ENCODE peak calls at places on chromosomes 13 and 19, in four cellular contexts. O is activated T-cell treated with anti-CD3 and anti-CD28 coated beads for 48 hours, Q is epithelial cell of esophagus, N is AG08395. S is an unnamed sample.

GRCh38 chr19:40525234-40526051 is 51.2 kb upstream of the SHKBP1 start:
- DNase-seq in Q (no peak), N (no peak), O (no peak), S (no peak)

GRCh38 chr13:111411186-111411858 is 90.9 kb downstream of the TEX29 start:
- DNase-seq in Q (no peak), O (no peak), N (no peak), S (no peak)

GRCh38 chr13:22428188-22428828 is 752.5 kb upstream of the SGCG start:
- DNase-seq in Q (no peak), N (no peak), O (no peak), S (no peak)

GRCh38 chr13:94228781-94229180 is 250.7 kb downstream of the DCT start:
- DNase-seq in Q (no peak), O (no peak), N (no peak), S (no peak)

GRCh38 chr13:90362718-90363117 is 984.8 kb upstream of the MIR17HG start:
- DNase-seq in Q (no peak), O (no peak), N (no peak), S (no peak)

GRCh38 chr13:36997716-36998427 is 1.3 kb downstream of the ALG5 start:
- DNase-seq in Q (no peak), O (no peak), N (peak), S (no peak)

GRCh38 chr19:38134538-38135149 is 89.4 kb downstream of the DPF1 start:
- DNase-seq in O (peak), N (peak), Q (peak), S (peak)

GRCh38 chr19:6472713-6473112 is 8.6 kb downstream of the CRB3 start:
- DNase-seq in O (no peak), Q (no peak), N (no peak), S (no peak)

GRCh38 chr13:50386527-50387123 is 371.4 kb downstream of the KCNRG start:
- DNase-seq in Q (no peak), O (no peak), N (peak), S (peak)